ENCODE peak calls at places on chromosomes 1 and 21, in nine cellular contexts. One of them, this sample, is unnamed.

GRCh38 chr1:53959664-53960250 is 13.6 kb downstream of the LRRC42 start:
- DNase-seq in cardiac fibroblast: peak; percentile 48
- DNase-seq in stromal cell of bone marrow: no peak
- DNase-seq in endothelial cell: no peak
- DNase-seq in brain microvascular endothelial cell: no peak
- DNase-seq in cardiac muscle cell: no peak
- DNase-seq in body of pancreas: no peak
- DNase-seq in activated CD8-positive, alpha-beta T cell treated with anti-CD3 and anti-CD28 coated beads for 36 hours: peak; percentile 15
- DNase-seq in NCI-H187: no peak
- DNase-seq in this sample: peak; percentile 47

GRCh38 chr1:56578963-56579875 is at the start of gene PLPP3:
- DNase-seq in cardiac muscle cell: peak; percentile 87
- DNase-seq in body of pancreas: peak; percentile 90
- DNase-seq in activated CD8-positive, alpha-beta T cell treated with anti-CD3 and anti-CD28 coated beads for 36 hours: peak; percentile 16
- DNase-seq in stromal cell of bone marrow: peak; percentile 97
- DNase-seq in cardiac fibroblast: peak; percentile 98
- DNase-seq in NCI-H187: no peak
- DNase-seq in brain microvascular endothelial cell: peak; percentile 82
- DNase-seq in endothelial cell: peak; percentile 73
- DNase-seq in this sample: peak; percentile 99

GRCh38 chr1:44212355-44213221 is 683 bp upstream of the DMAP1 start:
- DNase-seq in brain microvascular endothelial cell: no peak
- DNase-seq in stromal cell of bone marrow: no peak
- DNase-seq in NCI-H187: no peak
- DNase-seq in body of pancreas: no peak
- DNase-seq in activated CD8-positive, alpha-beta T cell treated with anti-CD3 and anti-CD28 coated beads for 36 hours: peak; percentile 74
- DNase-seq in cardiac muscle cell: no peak
- DNase-seq in endothelial cell: no peak
- DNase-seq in cardiac fibroblast: no peak
- DNase-seq in this sample: no peak

GRCh38 chr1:220124542-220124941 is 30.6 kb downstream of the IARS2 start:
- DNase-seq in cardiac muscle cell: no peak
- DNase-seq in cardiac fibroblast: peak; percentile 54
- DNase-seq in endothelial cell: no peak
- DNase-seq in brain microvascular endothelial cell: no peak
- DNase-seq in stromal cell of bone marrow: no peak
- DNase-seq in activated CD8-positive, alpha-beta T cell treated with anti-CD3 and anti-CD28 coated beads for 36 hours: no peak
- DNase-seq in body of pancreas: no peak
- DNase-seq in NCI-H187: no peak
- DNase-seq in this sample: peak; percentile 77

GRCh38 chr1:15173863-15174614 is 20.5 kb downstream of the TMEM51 start:
- DNase-seq in NCI-H187: no peak
- DNase-seq in stromal cell of bone marrow: no peak
- DNase-seq in activated CD8-positive, alpha-beta T cell treated with anti-CD3 and anti-CD28 coated beads for 36 hours: no peak
- DNase-seq in cardiac muscle cell: no peak
- DNase-seq in cardiac fibroblast: no peak
- DNase-seq in brain microvascular endothelial cell: no peak
- DNase-seq in endothelial cell: no peak
- DNase-seq in body of pancreas: no peak
- DNase-seq in this sample: no peak

GRCh38 chr1:64745181-64745985 is 508 bp downstream of the RAVER2 start:
- DNase-seq in body of pancreas: peak; percentile 43
- DNase-seq in cardiac fibroblast: peak; percentile 58
- DNase-seq in brain microvascular endothelial cell: peak; percentile 9
- DNase-seq in cardiac muscle cell: peak; percentile 52
- DNase-seq in NCI-H187: no peak
- DNase-seq in endothelial cell: peak; percentile 36
- DNase-seq in stromal cell of bone marrow: no peak
- DNase-seq in activated CD8-positive, alpha-beta T cell treated with anti-CD3 and anti-CD28 coated beads for 36 hours: peak; percentile 9
- DNase-seq in this sample: peak; percentile 55

GRCh38 chr1:150008699-150009098 is 1.8 kb downstream of the OTUD7B start:
- DNase-seq in stromal cell of bone marrow: no peak
- DNase-seq in cardiac fibroblast: no peak
- DNase-seq in NCI-H187: no peak
- DNase-seq in endothelial cell: no peak
- DNase-seq in activated CD8-positive, alpha-beta T cell treated with anti-CD3 and anti-CD28 coated beads for 36 hours: no peak
- DNase-seq in body of pancreas: peak; percentile 31
- DNase-seq in cardiac muscle cell: no peak
- DNase-seq in brain microvascular endothelial cell: no peak
- DNase-seq in this sample: no peak

GRCh38 chr1:211236633-211237321 is 22.4 kb upstream of the RCOR3 start:
- DNase-seq in cardiac fibroblast: peak; percentile 23
- DNase-seq in brain microvascular endothelial cell: no peak
- DNase-seq in stromal cell of bone marrow: no peak
- DNase-seq in activated CD8-positive, alpha-beta T cell treated with anti-CD3 and anti-CD28 coated beads for 36 hours: no peak
- DNase-seq in endothelial cell: no peak
- DNase-seq in body of pancreas: no peak
- DNase-seq in NCI-H187: no peak
- DNase-seq in cardiac muscle cell: no peak
- DNase-seq in this sample: no peak

GRCh38 chr1:201481004-201481380 is 12.0 kb upstream of the PHLDA3 start:
- DNase-seq in activated CD8-positive, alpha-beta T cell treated with anti-CD3 and anti-CD28 coated beads for 36 hours: no peak
- DNase-seq in NCI-H187: no peak
- DNase-seq in body of pancreas: no peak
- DNase-seq in cardiac muscle cell: no peak
- DNase-seq in stromal cell of bone marrow: no peak
- DNase-seq in brain microvascular endothelial cell: no peak
- DNase-seq in endothelial cell: no peak
- DNase-seq in cardiac fibroblast: peak; percentile 16
- DNase-seq in this sample: no peak

GRCh38 chr1:37070126-37070525 is 35.8 kb upstream of the GRIK3 start:
- DNase-seq in cardiac muscle cell: no peak
- DNase-seq in body of pancreas: no peak
- DNase-seq in NCI-H187: no peak
- DNase-seq in endothelial cell: no peak
- DNase-seq in activated CD8-positive, alpha-beta T cell treated with anti-CD3 and anti-CD28 coated beads for 36 hours: no peak
- DNase-seq in stromal cell of bone marrow: no peak
- DNase-seq in cardiac fibroblast: no peak
- DNase-seq in brain microvascular endothelial cell: no peak
- DNase-seq in this sample: no peak

GRCh38 chr1:52460686-52461085 is 56.3 kb downstream of the PRPF38A start:
- DNase-seq in cardiac fibroblast: peak; percentile 10
- DNase-seq in activated CD8-positive, alpha-beta T cell treated with anti-CD3 and anti-CD28 coated beads for 36 hours: no peak
- DNase-seq in brain microvascular endothelial cell: no peak
- DNase-seq in cardiac muscle cell: no peak
- DNase-seq in NCI-H187: no peak
- DNase-seq in stromal cell of bone marrow: peak; percentile 2
- DNase-seq in body of pancreas: no peak
- DNase-seq in endothelial cell: no peak
- DNase-seq in this sample: peak; percentile 31

GRCh38 chr21:29117372-29117955 is 13.0 kb upstream of the MAP3K7CL start:
- DNase-seq in NCI-H187: no peak
- DNase-seq in cardiac fibroblast: no peak
- DNase-seq in cardiac muscle cell: no peak
- DNase-seq in activated CD8-positive, alpha-beta T cell treated with anti-CD3 and anti-CD28 coated beads for 36 hours: no peak
- DNase-seq in brain microvascular endothelial cell: no peak
- DNase-seq in body of pancreas: no peak
- DNase-seq in stromal cell of bone marrow: no peak
- DNase-seq in endothelial cell: no peak
- DNase-seq in this sample: no peak